ENCODE peak calls at places on chromosomes 5 and 9, in five cellular contexts. K is stimulated activated CD8-positive, alpha-beta memory T cell treated with anti-CD3 and anti-CD28 coated beads, Interleukin-2, amount 100 ng/mL, for 1 hour; O is GM06990; M is SK-N-DZ; R is cardiac fibroblast. L is an unnamed sample.

GRCh38 chr5:154734670-154735248 is 20.4 kb upstream of the LARP1 start:
- DNase-seq in K (no peak), O (no peak), M (no peak), R (no peak), L (no peak)

GRCh38 chr5:28603869-28604268 is 1565.5 kb upstream of the CDH9 start:
- DNase-seq in K (no peak), O (no peak), M (no peak), R (no peak), L (no peak)

GRCh38 chr5:122195784-122196394 is 66.5 kb downstream of the ZNF474 start:
- DNase-seq in K (no peak), O (no peak), M (peak), R (peak), L (no peak)

GRCh38 chr9:127198587-127198986 is 66.0 kb upstream of the GARNL3 start:
- DNase-seq in K (no peak), O (no peak), M (no peak), R (no peak), L (no peak)

GRCh38 chr5:122674412-122674811 is 100.5 kb upstream of the SNX2 start:
- DNase-seq in K (no peak), O (no peak), M (no peak), R (no peak), L (no peak)

GRCh38 chr5:132325691-132326090 is 31.5 kb downstream of the SLC22A4 start:
- DNase-seq in K (no peak), O (no peak), M (no peak), R (no peak), L (no peak)

GRCh38 chr9:33177633-33178032 is 10.5 kb upstream of the B4GALT1 start:
- DNase-seq in K (no peak), O (no peak), M (no peak), R (no peak), L (no peak)

GRCh38 chr5:2739360-2740050 is 12.0 kb downstream of the IRX2 start:
- DNase-seq in K (no peak), O (no peak), M (no peak), R (no peak), L (no peak)

GRCh38 chr5:76960004-76960625 is 7.3 kb downstream of the CRHBP start:
- DNase-seq in K (no peak), O (no peak), M (no peak), R (peak), L (no peak)

GRCh38 chr5:16883801-16884200 is 52.3 kb downstream of the MYO10 start:
- DNase-seq in K (no peak), O (no peak), M (no peak), R (no peak), L (no peak)

GRCh38 chr5:6633469-6634326 is 458 bp downstream of the SRD5A1 start:
- DNase-seq in K (peak), O (no peak), M (peak), R (peak), L (no peak)

GRCh38 chr5:56711191-56711590 is 104.2 kb upstream of the MAP3K1 start:
- DNase-seq in K (no peak), O (no peak), M (no peak), R (peak), L (no peak)

GRCh38 chr9:18256574-18256973 is 217.4 kb upstream of the ADAMTSL1 start:
- DNase-seq in K (no peak), O (no peak), M (peak), R (peak), L (no peak)

GRCh38 chr5:179115307-179115706 is 55.1 kb downstream of the ZNF354C start:
- DNase-seq in K (no peak), O (no peak), M (no peak), R (no peak), L (no peak)

GRCh38 chr5:30051976-30052375 is 1141.5 kb upstream of the CDH6 start:
- DNase-seq in K (no peak), O (no peak), M (no peak), R (no peak), L (no peak)

GRCh38 chr5:87267574-87268125 is at the start of gene RASA1:
- DNase-seq in K (peak), O (peak), M (peak), R (peak), L (peak)

GRCh38 chr9:72813544-72813943 is 139.3 kb downstream of the ALDH1A1 start:
- DNase-seq in K (no peak), O (no peak), M (no peak), R (no peak), L (no peak)

GRCh38 chr9:122128432-122129343 is 30.9 kb downstream of the NDUFA8 start:
- DNase-seq in K (no peak), O (no peak), M (no peak), R (no peak), L (no peak)

GRCh38 chr5:91556-92263 is at the start of gene PLEKHG4B:
- DNase-seq in K (no peak), O (no peak), M (peak), R (no peak), L (no peak)

GRCh38 chr5:113166710-113167366 is 190.2 kb downstream of the DCP2 start:
- DNase-seq in K (no peak), O (no peak), M (no peak), R (peak), L (no peak)

GRCh38 chr5:120446068-120446492 is 18.0 kb upstream of the PRR16 start:
- DNase-seq in K (no peak), O (no peak), M (no peak), R (peak), L (no peak)

GRCh38 chr5:135827965-135828792 is 6.3 kb upstream of the SLC25A48 start:
- DNase-seq in K (no peak), O (no peak), M (no peak), R (no peak), L (no peak)

GRCh38 chr9:131500377-131500776 is 2.3 kb upstream of the POMT1 start:
- DNase-seq in K (peak), O (no peak), M (no peak), R (no peak), L (no peak)

GRCh38 chr9:75438716-75439115 is 350.4 kb downstream of the OSTF1 start:
- DNase-seq in K (no peak), O (no peak), M (no peak), R (no peak), L (no peak)

GRCh38 chr5:168666356-168666755 is 87.2 kb upstream of the PANK3 start:
- DNase-seq in K (no peak), O (no peak), M (no peak), R (no peak), L (no peak)

GRCh38 chr5:15249152-15249551 is 250.8 kb upstream of the FBXL7 start:
- DNase-seq in K (no peak), O (no peak), M (no peak), R (peak), L (no peak)

GRCh38 chr9:98172604-98173003 is 19.8 kb downstream of the CORO2A start:
- DNase-seq in K (no peak), O (no peak), M (peak), R (no peak), L (no peak)

GRCh38 chr9:137970686-137971476 is 93.3 kb downstream of the CACNA1B start:
- DNase-seq in K (no peak), O (no peak), M (peak), R (no peak), L (no peak)

GRCh38 chr5:167895899-167896659 is 395.4 kb upstream of the WWC1 start:
- DNase-seq in K (no peak), O (no peak), M (no peak), R (no peak), L (no peak)

GRCh38 chr9:37293664-37294524 is 128.6 kb upstream of the GRHPR start:
- DNase-seq in K (no peak), O (peak), M (no peak), R (peak), L (no peak)

L was measured in tibial nerve.